ENCODE peak calls at places on chromosomes 4 and X, in seven cellular contexts. Q, T, M, O, Y, X and K are unnamed samples.

GRCh38 chrX:113868716-113869115 is 715.2 kb upstream of the HTR2C start:
- DNase-seq in Q (no peak), T (no peak), M (no peak), O (no peak), Y (no peak), X (no peak), K (no peak)

GRCh38 chrX:40291553-40291952 is 193.8 kb upstream of the BCOR start:
- DNase-seq in Q (no peak), T (no peak), M (no peak), O (no peak), Y (no peak), X (no peak), K (no peak)

GRCh38 chr4:100165809-100166208 is 24.5 kb downstream of the DDIT4L start:
- DNase-seq in Q (no peak), T (no peak), M (no peak), O (no peak), Y (no peak), X (no peak), K (no peak)

GRCh38 chr4:158530391-158530790 is 8.7 kb downstream of the RXFP1 start:
- DNase-seq in Q (no peak), T (no peak), M (no peak), O (no peak), Y (no peak), X (no peak), K (no peak)

GRCh38 chr4:178462710-178463109 is 1020.5 kb upstream of the AGA start:
- DNase-seq in Q (no peak), T (no peak), M (no peak), O (no peak), Y (no peak), X (no peak), K (no peak)

GRCh38 chr4:183200453-183200852 is 101.4 kb downstream of the WWC2 start:
- DNase-seq in Q (peak; percentile 1), T (no peak), M (peak; percentile 66), O (no peak), Y (peak; percentile 83), X (peak; percentile 46), K (no peak)

GRCh38 chr4:160318567-160319220 is 1215.8 kb downstream of the RAPGEF2 start:
- DNase-seq in Q (peak; percentile 55), T (no peak), M (no peak), O (no peak), Y (no peak), X (peak; percentile 82), K (no peak)

GRCh38 chr4:11748169-11748872 is 319.6 kb upstream of the HS3ST1 start:
- DNase-seq in Q (peak; percentile 67), T (no peak), M (no peak), O (no peak), Y (no peak), X (peak; percentile 4), K (no peak)

GRCh38 chr4:145679991-145680455 is at the start of gene C4orf51:
- DNase-seq in Q (peak; percentile 52), T (no peak), M (no peak), O (no peak), Y (no peak), X (peak; percentile 31), K (no peak)

GRCh38 chr4:137694138-137694537 is 161.8 kb upstream of the PCDH18 start:
- DNase-seq in Q (no peak), T (no peak), M (no peak), O (no peak), Y (no peak), X (no peak), K (no peak)

GRCh38 chrX:10577863-10578262 is 42.5 kb downstream of the MID1 start:
- DNase-seq in Q (no peak), T (no peak), M (no peak), O (no peak), Y (no peak), X (no peak), K (no peak)

GRCh38 chr4:102180080-102180479 is 165.2 kb downstream of the SLC39A8 start:
- DNase-seq in Q (no peak), T (no peak), M (no peak), O (no peak), Y (no peak), X (no peak), K (no peak)

GRCh38 chr4:148124512-148124911 is 317.7 kb downstream of the NR3C2 start:
- DNase-seq in Q (no peak), T (no peak), M (no peak), O (no peak), Y (no peak), X (no peak), K (no peak)

GRCh38 chr4:55817691-55818090 is 1.9 kb upstream of the EXOC1L start:
- DNase-seq in Q (no peak), T (no peak), M (no peak), O (no peak), Y (no peak), X (no peak), K (no peak)

GRCh38 chr4:77905651-77906263 is 43.1 kb downstream of the MRPL1 start:
- DNase-seq in Q (no peak), T (no peak), M (no peak), O (no peak), Y (no peak), X (no peak), K (no peak)

GRCh38 chrX:84715315-84715714 is 213.1 kb upstream of the HDX start:
- DNase-seq in Q (no peak), T (no peak), M (no peak), O (no peak), Y (no peak), X (no peak), K (no peak)